ENCODE peak calls at places on chromosomes 7 and 10, in eight cellular contexts. X is adrenal gland; Q is uterus; G is mammary epithelial cell; V is effector memory CD4-positive, alpha-beta T cell; Z is stomach; E is upper lobe of right lung; R is mesendoderm. F is an unnamed sample.

GRCh38 chr10:17958049-17958448 is 6.3 kb downstream of the SLC39A12 start:
- DNase-seq in X (no peak), Q (no peak), G (no peak), V (no peak), Z (no peak), E (no peak), R (no peak), F (no peak)

GRCh38 chr7:75980126-75980864 is 14.1 kb downstream of the TMEM120A start:
- DNase-seq in X (peak; percentile 94), Q (peak; percentile 36), G (no peak), V (no peak), Z (peak; percentile 80), E (peak; percentile 64), R (no peak), F (peak; percentile 82)

GRCh38 chr7:107938448-107939250 is 47.7 kb downstream of the DLD start:
- DNase-seq in X (no peak), Q (peak; percentile 65), G (no peak), V (no peak), Z (no peak), E (no peak), R (no peak), F (no peak)

GRCh38 chr7:4265056-4265455 is 417.0 kb upstream of the FOXK1 start:
- DNase-seq in X (no peak), Q (no peak), G (no peak), V (no peak), Z (no peak), E (no peak), R (no peak), F (no peak)

GRCh38 chr7:30751696-30752273 is at the start of gene INMT:
- DNase-seq in X (peak; percentile 39), Q (no peak), G (no peak), V (no peak), Z (no peak), E (no peak), R (no peak), F (no peak)

GRCh38 chr7:31935671-31936070 is 134.5 kb downstream of the PDE1C start:
- DNase-seq in X (no peak), Q (no peak), G (no peak), V (no peak), Z (no peak), E (no peak), R (no peak), F (no peak)

GRCh38 chr7:107879400-107880035 is 11.5 kb upstream of the DLD start:
- DNase-seq in X (peak; percentile 32), Q (no peak), G (peak; percentile 55), V (peak; percentile 27), Z (peak; percentile 59), E (no peak), R (peak; percentile 70), F (no peak)

GRCh38 chr10:60434418-60435046 is 44.9 kb upstream of the ANK3 start:
- DNase-seq in X (peak; percentile 15), Q (peak; percentile 22), G (peak; percentile 32), V (no peak), Z (no peak), E (no peak), R (peak; percentile 59), F (no peak)

GRCh38 chr10:121919666-121920065 is 8.2 kb downstream of the ATE1 start:
- DNase-seq in X (no peak), Q (no peak), G (no peak), V (no peak), Z (no peak), E (no peak), R (no peak), F (no peak)

GRCh38 chr10:61136151-61136550 is 192.2 kb upstream of the RHOBTB1 start:
- DNase-seq in X (no peak), Q (no peak), G (peak; percentile 1), V (no peak), Z (no peak), E (no peak), R (peak; percentile 86), F (no peak)

GRCh38 chr10:11036424-11037011 is 18.8 kb downstream of the CELF2 start:
- DNase-seq in X (peak; percentile 29), Q (peak; percentile 48), G (peak; percentile 19), V (no peak), Z (peak; percentile 55), E (no peak), R (peak; percentile 79), F (no peak)

GRCh38 chr7:130999926-131000325 is 265.9 kb upstream of the KLF14 start:
- DNase-seq in X (no peak), Q (no peak), G (no peak), V (no peak), Z (no peak), E (no peak), R (no peak), F (no peak)

GRCh38 chr7:130998993-130999602 is 265.1 kb upstream of the KLF14 start:
- DNase-seq in X (no peak), Q (no peak), G (peak; percentile 96), V (no peak), Z (no peak), E (no peak), R (peak; percentile 39), F (no peak)

GRCh38 chr7:131002600-131002999 is 268.6 kb upstream of the KLF14 start:
- DNase-seq in X (no peak), Q (no peak), G (no peak), V (no peak), Z (no peak), E (no peak), R (no peak), F (no peak)

GRCh38 chr7:131000389-131000788 is 266.4 kb upstream of the KLF14 start:
- DNase-seq in X (no peak), Q (no peak), G (no peak), V (no peak), Z (no peak), E (no peak), R (no peak), F (no peak)

DNA sequence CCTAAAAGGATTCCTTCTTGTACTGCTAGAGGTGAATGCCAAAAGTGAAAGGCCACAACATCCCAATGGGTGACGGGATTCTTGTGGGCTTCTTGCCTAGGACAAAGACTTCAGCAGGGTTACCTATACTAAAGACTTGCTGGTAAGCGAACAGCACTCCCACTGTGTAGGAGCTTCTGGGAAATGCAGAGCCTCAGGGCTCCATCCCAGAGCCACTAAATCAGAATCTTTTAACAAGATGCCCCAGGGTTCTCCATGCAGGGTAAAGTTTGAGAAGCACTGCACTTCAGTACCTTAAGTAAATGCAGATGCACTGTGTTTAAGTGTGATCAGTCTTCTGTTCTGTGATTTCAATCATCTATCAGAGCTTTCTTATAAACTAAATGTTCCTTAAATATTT is 266.9 kb upstream of the KLF14 start:
- DNase-seq in X (no peak), Q (no peak), G (no peak), V (no peak), Z (no peak), E (no peak), R (peak; percentile 41), F (no peak)
- H3K4me1 ChIP-seq in X (peaks cover 44% of the 10 kb centered on the region), Q (peaks cover 27% of the 10 kb centered on the region), G (peaks cover 45% of the 10 kb centered on the region), V (peaks cover 45% of the 10 kb centered on the region), Z (peaks cover 38% of the 10 kb centered on the region), E (peaks cover 40% of the 10 kb centered on the region), R (no peaks in the 10 kb centered on the region), F (peaks cover 36% of the 10 kb centered on the region)

GRCh38 chr10:101830322-101831168 is 12.3 kb upstream of the OGA start:
- DNase-seq in X (peak; percentile 96), Q (peak; percentile 90), G (peak; percentile 77), V (peak; percentile 95), Z (peak; percentile 93), E (peak; percentile 94), R (peak; percentile 90), F (peak; percentile 97)

GRCh38 chr10:101827919-101828600 is 9.8 kb upstream of the OGA start:
- DNase-seq in X (no peak), Q (no peak), G (no peak), V (no peak), Z (no peak), E (peak; percentile 39), R (no peak), F (no peak)

GRCh38 chr10:101829561-101830315 is 11.5 kb upstream of the OGA start:
- DNase-seq in X (peak; percentile 80), Q (peak; percentile 68), G (no peak), V (peak; percentile 58), Z (peak; percentile 53), E (peak; percentile 76), R (peak; percentile 82), F (peak; percentile 87)

GRCh38 chr10:101826852-101827434 is 8.7 kb upstream of the OGA start:
- DNase-seq in X (no peak), Q (no peak), G (no peak), V (no peak), Z (no peak), E (peak; percentile 35), R (no peak), F (no peak)

DNA sequence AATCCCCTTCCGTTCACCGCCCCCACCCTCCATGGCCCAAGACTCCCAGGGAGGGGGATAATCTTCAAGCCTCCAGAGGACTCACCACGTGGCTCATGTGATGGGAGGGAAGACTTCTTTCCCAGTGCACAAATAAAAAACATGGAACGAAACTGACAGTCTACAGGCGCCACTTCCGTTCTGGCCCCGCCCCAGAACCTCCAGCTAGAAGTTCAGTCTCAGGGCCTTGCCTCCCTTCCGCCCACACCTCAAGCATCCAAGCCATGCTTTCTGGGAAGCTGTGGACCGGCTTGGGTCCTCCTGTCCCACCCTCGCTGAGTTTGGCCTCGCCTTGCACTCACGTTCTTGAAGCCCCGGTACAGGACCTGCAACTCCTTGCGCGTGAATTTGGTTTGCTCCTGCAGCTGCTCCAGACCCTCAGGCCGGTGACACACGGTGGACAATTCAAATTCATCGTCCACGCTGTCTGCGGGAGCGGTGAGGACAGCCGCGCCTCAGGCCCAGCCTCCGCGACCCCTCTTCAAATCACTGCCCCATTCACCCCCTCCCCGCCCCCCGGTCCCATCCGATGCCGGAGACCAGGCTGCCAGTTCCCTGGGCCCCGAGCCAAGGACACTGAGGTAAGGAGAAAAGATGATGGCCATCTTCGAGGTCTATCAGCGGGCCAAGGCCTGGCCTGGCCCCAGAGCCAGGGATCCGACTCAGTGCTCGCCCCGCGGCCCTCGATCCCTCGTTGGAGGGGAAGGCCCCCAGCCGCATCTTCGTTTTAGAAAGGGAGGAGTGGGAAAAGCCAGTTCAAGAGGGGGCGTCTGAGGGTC is 10.7 kb upstream of the OGA start:
- DNase-seq in X (peak; percentile 58), Q (peak; percentile 53), G (no peak), V (no peak), Z (no peak), E (peak; percentile 64), R (no peak), F (peak; percentile 84)
- H3K4me3 ChIP-seq in X (no peak overlapping the region), Q (peak overlapping the region; percentile 6), G (no peak overlapping the region), V (no peak overlapping the region), Z (peak overlapping the region; percentile 68), E (no peak overlapping the region), R (no peak overlapping the region), F (no peak overlapping the region)

GRCh38 chr10:119550802-119551201 is 8.3 kb upstream of the RGS10 start:
- DNase-seq in X (no peak), Q (no peak), G (no peak), V (no peak), Z (no peak), E (no peak), R (no peak), F (no peak)
- H3K4me1 ChIP-seq in X (no peaks in the 10 kb centered on the region), Q (no peaks in the 10 kb centered on the region), G (peaks cover 23% of the 10 kb centered on the region), V (no peaks in the 10 kb centered on the region), Z (no peaks in the 10 kb centered on the region), E (no peaks in the 10 kb centered on the region), R (no peaks in the 10 kb centered on the region), F (no peaks in the 10 kb centered on the region)

DNA sequence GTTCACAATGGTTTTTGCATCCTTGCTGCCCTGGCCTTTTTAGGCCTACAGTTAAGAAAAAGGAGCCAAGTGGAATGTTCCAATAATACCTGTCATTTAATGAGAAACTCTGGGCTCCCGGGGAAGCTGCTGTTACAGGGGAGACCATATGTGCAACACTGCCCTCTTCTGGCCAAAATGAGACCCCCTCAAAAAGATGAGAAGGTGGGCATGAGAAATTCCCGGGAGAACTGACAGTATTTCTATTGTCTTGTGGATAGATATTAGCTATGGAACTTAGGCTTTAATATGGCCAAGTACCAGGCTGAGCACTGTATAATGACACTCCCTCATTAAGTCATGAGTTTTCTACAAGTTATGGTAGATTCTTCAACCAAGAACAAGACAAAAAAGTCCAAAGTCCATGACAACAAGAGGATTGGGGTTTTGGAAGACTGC is 99.4 kb downstream of the CCDC3 start:
- DNase-seq in X (peak; percentile 50), Q (peak; percentile 69), G (peak; percentile 41), V (peak; percentile 21), Z (peak; percentile 57), E (no peak), R (peak; percentile 68), F (no peak)
- H3K4me3 ChIP-seq in X (no peak overlapping the region), Q (no peak overlapping the region), G (no peak overlapping the region), V (no peak overlapping the region), Z (no peak overlapping the region), E (no peak overlapping the region), R (no peak overlapping the region), F (no peak overlapping the region)

F was measured in kidney.